ENCODE peak calls at places on chromosomes 3 and 15, in four cellular contexts. X is neuronal stem cell, F is IMR-90, G is H9. A is an unnamed sample.

GRCh38 chr15:59255647-59256380 is 49.2 kb downstream of the LDHAL6B start:
- DNase-seq in F (peak; percentile 5), G (no peak), X (no peak), A (no peak)

GRCh38 chr3:169454823-169455222 is 208.7 kb downstream of the MECOM start:
- DNase-seq in X (no peak), G (no peak), F (peak; percentile 59), A (peak; percentile 5)

GRCh38 chr15:40106203-40107161 is 2.2 kb downstream of the BMF start:
- DNase-seq in X (no peak), G (peak; percentile 91), F (peak; percentile 49), A (peak; percentile 89)

GRCh38 chr3:170429050-170429449 is 10.4 kb downstream of the CLDN11 start:
- DNase-seq in X (no peak), G (no peak), F (no peak), A (peak; percentile 29)

GRCh38 chr3:158617982-158618875 is 26.1 kb upstream of the GFM1 start:
- DNase-seq in F (no peak), X (no peak), G (no peak), A (no peak)

GRCh38 chr3:176032043-176032442 is 1165.2 kb downstream of the TBL1XR1 start:
- DNase-seq in G (no peak), X (no peak), F (peak; percentile 12), A (no peak)

GRCh38 chr3:170463011-170463410 is 44.3 kb downstream of the CLDN11 start:
- DNase-seq in G (no peak), X (no peak), F (no peak), A (no peak)

GRCh38 chr15:92629975-92630626 is 25.5 kb downstream of the FAM174B start:
- DNase-seq in G (no peak), X (no peak), F (no peak), A (peak; percentile 79)

GRCh38 chr3:30625541-30626438 is 19.4 kb downstream of the TGFBR2 start:
- DNase-seq in X (no peak), F (peak; percentile 88), G (no peak), A (peak; percentile 83)

GRCh38 chr3:187041362-187042061 is 97.8 kb downstream of the RPL39L start:
- DNase-seq in F (peak; percentile 54), X (no peak), G (no peak), A (peak; percentile 38)

GRCh38 chr3:37660782-37661181 is 200.9 kb upstream of the CTDSPL start:
- DNase-seq in F (no peak), G (no peak), X (no peak), A (no peak)

GRCh38 chr3:119035014-119035346 is 334 bp upstream of the IGSF11 start:
- DNase-seq in X (no peak), G (no peak), F (no peak), A (peak; percentile 1)

GRCh38 chr15:90087454-90088154 is 14.7 kb downstream of the IDH2 start:
- DNase-seq in G (peak; percentile 62), F (peak; percentile 36), X (no peak), A (peak; percentile 51)

GRCh38 chr15:70280781-70281180 is 183.1 kb upstream of the TLE3 start:
- DNase-seq in X (no peak), F (no peak), G (no peak), A (no peak)

GRCh38 chr3:18335202-18335601 is 89.9 kb downstream of the SATB1 start:
- DNase-seq in X (no peak), G (no peak), F (no peak), A (peak; percentile 5)

GRCh38 chr15:67997996-67998395 is 56.1 kb upstream of the PIAS1 start:
- DNase-seq in F (peak; percentile 64), X (no peak), G (no peak), A (peak; percentile 6)

GRCh38 chr15:83365370-83365938 is 81.0 kb upstream of the BNC1 start:
- DNase-seq in F (peak; percentile 20), X (no peak), G (peak; percentile 51), A (peak; percentile 78)

GRCh38 chr3:196636369-196637349 is 2.8 kb upstream of the NRROS start:
- DNase-seq in G (no peak), X (no peak), F (no peak), A (no peak)

GRCh38 chr15:77905301-77905920 is 172.1 kb downstream of the TBC1D2B start:
- DNase-seq in X (no peak), G (peak; percentile 23), F (no peak), A (no peak)

GRCh38 chr3:129615751-129616281 is 9.3 kb upstream of the PLXND1 start:
- DNase-seq in G (no peak), X (no peak), F (no peak), A (no peak)

GRCh38 chr15:29860872-29861271 is 38.6 kb upstream of the TJP1 start:
- DNase-seq in X (no peak), F (peak; percentile 37), G (no peak), A (no peak)

GRCh38 chr3:127451321-127451720 is 139.2 kb downstream of the TPRA1 start:
- DNase-seq in F (no peak), G (no peak), X (no peak), A (no peak)

GRCh38 chr15:82709081-82709420 is 624 bp downstream of the AP3B2 start:
- DNase-seq in F (no peak), X (no peak), G (peak; percentile 80), A (peak; percentile 1)

GRCh38 chr3:169748670-169749069 is 16.2 kb downstream of the TERC start:
- DNase-seq in F (no peak), X (no peak), G (no peak), A (no peak)

GRCh38 chr15:60973637-60974415 is 255.3 kb downstream of the RORA start:
- DNase-seq in X (peak; percentile 23), F (peak; percentile 87), G (no peak), A (peak; percentile 33)

GRCh38 chr3:186298876-186299275 is 63.2 kb downstream of the DGKG start:
- DNase-seq in X (no peak), F (no peak), G (no peak), A (peak; percentile 37)

GRCh38 chr3:186268616-186269448 is 93.2 kb downstream of the DGKG start:
- DNase-seq in F (peak; percentile 28), G (peak; percentile 65), X (no peak), A (peak; percentile 29)

GRCh38 chr3:13348671-13349396 is 71.3 kb downstream of the NUP210 start:
- DNase-seq in G (peak; percentile 67), X (no peak), F (peak; percentile 7), A (peak; percentile 18)

GRCh38 chr3:149494759-149495580 is 20.5 kb downstream of the TM4SF4 start:
- DNase-seq in X (no peak), F (peak; percentile 88), G (no peak), A (peak; percentile 49)

GRCh38 chr15:65558336-65558735 is 28.1 kb downstream of the HACD3 start:
- DNase-seq in F (peak; percentile 86), G (no peak), X (no peak), A (peak; percentile 17)

GRCh38 chr15:65558997-65559760 is 28.9 kb downstream of the HACD3 start:
- DNase-seq in F (no peak), G (no peak), X (no peak), A (no peak)

GRCh38 chr15:65556622-65557021 is 26.4 kb downstream of the HACD3 start:
- DNase-seq in X (no peak), F (no peak), G (no peak), A (no peak)

GRCh38 chr15:65559941-65560340 is 29.7 kb downstream of the HACD3 start:
- DNase-seq in F (no peak), X (no peak), G (no peak), A (no peak)

DNA sequence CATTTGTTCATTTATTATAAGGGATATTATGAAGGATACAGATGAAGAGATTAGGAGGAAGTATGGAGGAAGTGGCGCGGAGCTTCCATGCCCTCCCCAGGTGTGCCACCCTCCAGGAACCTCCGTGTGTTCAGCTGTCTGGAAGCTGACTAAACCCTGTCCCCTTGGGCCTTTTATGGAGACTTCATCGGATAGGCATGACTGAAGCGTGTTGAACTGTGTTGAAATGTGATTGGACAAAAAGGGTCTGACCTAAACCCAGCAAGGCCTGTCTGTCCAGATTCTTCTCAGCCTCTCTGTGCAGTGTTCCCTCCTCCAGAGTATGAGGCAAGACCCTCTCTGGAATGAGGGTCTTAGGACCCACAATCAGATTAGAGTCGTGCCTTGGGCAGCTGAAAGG is 31.7 kb downstream of the HACD3 start:
- DNase-seq in F (no peak), X (no peak), G (no peak), A (no peak)
- H4K91ac ChIP-seq in F (no peak overlapping the region), X (no peak overlapping the region), G (no peak overlapping the region), A (no peak overlapping the region)

GRCh38 chr3:55569033-55569518 is 82.0 kb upstream of the WNT5A start:
- DNase-seq in F (no peak), X (no peak), G (no peak), A (no peak)

GRCh38 chr3:55570361-55570760 is 83.3 kb upstream of the WNT5A start:
- DNase-seq in F (no peak), X (no peak), G (no peak), A (peak; percentile 83)

GRCh38 chr3:55572816-55573215 is 85.7 kb upstream of the WNT5A start:
- DNase-seq in F (no peak), G (no peak), X (no peak), A (no peak)

GRCh38 chr3:55571913-55572312 is 84.8 kb upstream of the WNT5A start:
- DNase-seq in X (peak; percentile 52), F (no peak), G (peak; percentile 93), A (peak; percentile 57)

DNA sequence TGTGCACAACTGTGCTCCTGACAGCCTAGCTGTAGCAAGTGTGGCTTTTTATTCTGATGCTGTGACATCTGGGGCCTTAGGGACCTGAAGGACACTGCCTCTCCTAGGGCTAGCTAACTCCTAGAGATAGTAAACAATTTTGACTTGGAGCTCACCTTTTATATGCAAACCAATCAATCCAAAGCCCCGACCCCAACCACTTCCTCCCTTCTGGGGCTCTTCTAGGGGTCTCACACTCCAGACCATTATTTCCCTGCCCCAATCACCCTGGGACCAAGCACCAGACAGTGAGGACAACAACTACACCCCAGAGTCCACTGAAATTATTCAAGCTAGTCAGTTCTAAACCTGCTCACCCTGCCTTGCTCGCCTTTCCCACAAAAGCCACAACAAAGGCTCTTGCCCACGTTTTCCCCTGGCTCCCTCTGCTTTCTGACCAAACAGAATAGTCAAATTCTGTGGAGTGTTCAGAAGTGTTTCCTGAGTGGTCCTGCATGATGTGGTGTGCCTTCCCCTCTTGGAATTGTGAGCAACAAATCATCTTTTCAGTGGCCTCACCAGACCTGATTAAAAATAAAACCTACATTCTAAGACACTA is 84.2 kb upstream of the WNT5A start:
- DNase-seq in F (no peak), G (no peak), X (no peak), A (no peak)
- H2BK15ac ChIP-seq in F (no peak overlapping the region), G (no peak overlapping the region), X (no peak overlapping the region), A (peak overlapping the region; percentile 74)

DNA sequence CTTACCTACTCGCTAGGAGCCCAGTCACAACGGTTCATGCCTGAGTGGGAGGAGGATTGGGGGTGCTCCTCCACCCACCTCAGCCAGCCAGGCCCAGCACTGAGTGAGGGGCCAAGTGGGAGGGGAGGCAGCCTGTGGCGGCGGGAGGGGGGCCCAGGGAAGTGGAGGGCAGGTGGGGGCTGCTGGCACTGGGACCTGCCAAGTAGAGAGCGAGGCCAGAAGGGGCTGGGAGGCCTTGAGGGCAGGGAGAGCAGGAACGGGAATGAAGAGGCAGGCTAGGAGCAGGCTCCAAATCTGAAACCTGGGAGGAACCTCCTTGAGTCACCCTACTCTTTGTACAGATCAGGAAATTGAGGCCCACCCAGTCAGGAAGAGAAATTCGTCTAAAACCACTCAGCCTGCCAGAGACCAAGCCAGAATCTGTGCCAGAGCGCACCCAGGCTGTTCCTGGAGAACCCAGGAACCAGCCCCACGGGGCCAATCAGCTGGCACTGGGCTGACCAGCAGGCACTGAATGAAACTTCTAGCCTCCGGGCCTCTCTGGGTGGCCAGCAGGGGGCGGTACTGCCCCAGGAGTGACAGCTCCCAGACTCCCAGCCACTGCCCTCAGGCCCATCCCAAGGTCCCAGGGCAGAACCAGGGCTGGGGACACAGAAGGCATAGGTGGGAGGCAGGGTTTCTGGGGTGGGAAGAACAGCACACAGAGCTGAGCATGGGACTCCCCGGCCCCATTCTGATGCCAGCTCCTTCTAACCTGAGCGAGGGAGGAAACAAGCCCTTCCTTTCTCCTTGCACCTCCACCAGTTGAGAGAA is 14.8 kb upstream of the CYP11A1 start:
- DNase-seq in G (peak; percentile 93), F (peak; percentile 75), X (peak; percentile 85), A (peak; percentile 77)
- H4K91ac ChIP-seq in G (no peak overlapping the region), F (peak overlapping the region; percentile 14), X (no peak overlapping the region), A (no peak overlapping the region)

GRCh38 chr15:64810499-64811326 is 14.7 kb downstream of the PIF1 start:
- DNase-seq in G (peak; percentile 88), F (no peak), X (no peak), A (no peak)
- H2BK15ac ChIP-seq in G (no peak overlapping the region), F (no peak overlapping the region), X (no peak overlapping the region), A (no peak overlapping the region)